ENCODE peak calls at places on chromosomes 12 and 14, in six cellular contexts. Z, Q, Y, X, D and H are unnamed samples.

GRCh38 chr12:13980548-13981295 is 680 bp downstream of the GRIN2B start:
- DNase-seq in Z (no peak), Q (no peak), Y (peak), X (peak), D (no peak), H (no peak)

GRCh38 chr12:122961551-122962329 is 4.5 kb downstream of the ABCB9 start:
- DNase-seq in Z (no peak), Q (no peak), Y (no peak), X (no peak), D (no peak), H (no peak)

GRCh38 chr12:53290661-53291060 is 4.7 kb upstream of the PFDN5 start:
- DNase-seq in Z (no peak), Q (peak), Y (no peak), X (no peak), D (no peak), H (peak)

GRCh38 chr14:62017651-62018230 is 255.5 kb downstream of the SNAPC1 start:
- DNase-seq in Z (no peak), Q (no peak), Y (no peak), X (peak), D (no peak), H (no peak)

GRCh38 chr14:100124551-100125088 is 34.8 kb downstream of the DEGS2 start:
- DNase-seq in Z (no peak), Q (no peak), Y (no peak), X (no peak), D (no peak), H (no peak)

GRCh38 chr12:122308811-122309210 is 42.5 kb upstream of the VPS33A start:
- DNase-seq in Z (no peak), Q (peak), Y (no peak), X (no peak), D (no peak), H (peak)

GRCh38 chr12:106493531-106493930 is 89.3 kb upstream of the RFX4 start:
- DNase-seq in Z (no peak), Q (no peak), Y (peak), X (no peak), D (no peak), H (no peak)

GRCh38 chr12:122659579-122659978 is 43.6 kb downstream of the HCAR2 start:
- DNase-seq in Z (no peak), Q (no peak), Y (no peak), X (no peak), D (no peak), H (no peak)

GRCh38 chr14:41505491-41505890 is 101.2 kb upstream of the LRFN5 start:
- DNase-seq in Z (no peak), Q (no peak), Y (peak), X (peak), D (no peak), H (no peak)

GRCh38 chr14:82755923-82756322 is 1222.3 kb upstream of the SEL1L start:
- DNase-seq in Z (no peak), Q (no peak), Y (no peak), X (no peak), D (no peak), H (no peak)

GRCh38 chr12:90234455-90234854 is 525.8 kb upstream of the ATP2B1 start:
- DNase-seq in Z (no peak), Q (peak), Y (no peak), X (no peak), D (no peak), H (peak)

GRCh38 chr12:25518512-25518911 is 34.6 kb downstream of the LMNTD1 start:
- DNase-seq in Z (peak), Q (peak), Y (no peak), X (no peak), D (no peak), H (no peak)

GRCh38 chr14:42222924-42223471 is 616.3 kb downstream of the LRFN5 start:
- DNase-seq in Z (peak), Q (peak), Y (no peak), X (peak), D (no peak), H (peak)

GRCh38 chr12:69254046-69254445 is 14.7 kb downstream of the CPSF6 start:
- DNase-seq in Z (peak), Q (peak), Y (peak), X (peak), D (peak), H (peak)

GRCh38 chr12:38385492-38385864 is 68.9 kb downstream of the ALG10B start:
- DNase-seq in Z (no peak), Q (no peak), Y (no peak), X (no peak), D (no peak), H (no peak)

GRCh38 chr14:98808494-98809407 is 463.2 kb downstream of the BCL11B start:
- DNase-seq in Z (no peak), Q (no peak), Y (no peak), X (no peak), D (no peak), H (no peak)

GRCh38 chr12:42426733-42427132 is 100.8 kb downstream of the PPHLN1 start:
- DNase-seq in Z (no peak), Q (peak), Y (peak), X (peak), D (peak), H (peak)

GRCh38 chr12:76820888-76821482 is 57.1 kb downstream of the ZDHHC17 start:
- DNase-seq in Z (no peak), Q (peak), Y (peak), X (peak), D (peak), H (peak)

GRCh38 chr12:84924956-84925355 is 12.4 kb upstream of the SLC6A15 start:
- DNase-seq in Z (no peak), Q (peak), Y (no peak), X (no peak), D (no peak), H (peak)

GRCh38 chr12:57891639-57892228 is 45.2 kb upstream of the CTDSP2 start:
- DNase-seq in Z (no peak), Q (no peak), Y (no peak), X (no peak), D (no peak), H (no peak)

GRCh38 chr12:57893460-57894353 is 47.2 kb upstream of the CTDSP2 start:
- DNase-seq in Z (no peak), Q (peak), Y (peak), X (peak), D (no peak), H (peak)

GRCh38 chr12:57894577-57895292 is 46.6 kb upstream of the ATP23 start:
- DNase-seq in Z (no peak), Q (no peak), Y (no peak), X (no peak), D (no peak), H (no peak)

GRCh38 chr12:57890191-57891120 is 43.9 kb upstream of the CTDSP2 start:
- DNase-seq in Z (no peak), Q (peak), Y (no peak), X (no peak), D (no peak), H (peak)

GRCh38 chr12:57892232-57892987 is 45.9 kb upstream of the CTDSP2 start:
- DNase-seq in Z (no peak), Q (no peak), Y (no peak), X (no peak), D (no peak), H (no peak)
- H2AFZ ChIP-seq in Z (no peak), Q (no peak), Y (no peak), X (peak), D (no peak), H (no peak)

GRCh38 chr14:38391334-38391733 is 135.4 kb upstream of the CLEC14A start:
- DNase-seq in Z (no peak), Q (peak), Y (no peak), X (no peak), D (no peak), H (peak)
- H3K4me3 ChIP-seq in Z (no peak), Q (no peak), Y (no peak), X (no peak), D (no peak), H (no peak)

GRCh38 chr14:104824353-104824997 is 23.6 kb downstream of the ZBTB42 start:
- DNase-seq in Z (no peak), Q (no peak), Y (no peak), X (no peak), D (no peak), H (no peak)

GRCh38 chr14:104820669-104821228 is 19.8 kb downstream of the ZBTB42 start:
- DNase-seq in Z (no peak), Q (peak), Y (peak), X (peak), D (no peak), H (peak)

GRCh38 chr14:104821971-104822608 is 21.2 kb downstream of the ZBTB42 start:
- DNase-seq in Z (no peak), Q (no peak), Y (no peak), X (no peak), D (no peak), H (no peak)

GRCh38 chr14:104821229-104821945 is 20.5 kb downstream of the ZBTB42 start:
- DNase-seq in Z (no peak), Q (no peak), Y (no peak), X (no peak), D (no peak), H (no peak)

GRCh38 chr14:104822821-104823615 is 22.1 kb downstream of the ZBTB42 start:
- DNase-seq in Z (no peak), Q (no peak), Y (no peak), X (no peak), D (no peak), H (no peak)
- H2AFZ ChIP-seq in Z (no peak), Q (no peak), Y (no peak), X (no peak), D (no peak), H (no peak)

DNA sequence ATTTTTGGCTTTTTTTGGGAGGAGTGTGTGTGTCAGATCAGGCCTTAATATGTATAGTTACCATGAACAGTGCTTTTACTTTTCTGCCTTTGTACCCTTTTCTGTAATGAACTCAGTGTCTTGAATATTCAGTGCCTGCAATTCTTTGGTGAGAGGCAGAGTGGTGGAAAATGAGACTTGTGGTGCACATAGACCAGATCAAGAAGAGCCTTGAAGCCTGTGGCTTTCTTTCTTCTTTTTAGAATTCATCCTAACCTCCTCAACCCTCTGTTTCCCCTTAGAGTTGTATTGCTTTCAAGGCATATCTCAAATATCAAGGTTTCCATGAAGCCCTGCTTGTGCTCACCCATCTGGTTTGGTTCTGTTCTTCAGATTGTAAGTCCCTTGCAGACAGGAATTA is 2.6 kb downstream of the YLPM1 start:
- DNase-seq in Z (no peak), Q (no peak), Y (no peak), X (no peak), D (no peak), H (no peak)
- H3K4me3 ChIP-seq in Z (peak), Q (peak), Y (peak), X (peak), D (no peak), H (peak)

DNA sequence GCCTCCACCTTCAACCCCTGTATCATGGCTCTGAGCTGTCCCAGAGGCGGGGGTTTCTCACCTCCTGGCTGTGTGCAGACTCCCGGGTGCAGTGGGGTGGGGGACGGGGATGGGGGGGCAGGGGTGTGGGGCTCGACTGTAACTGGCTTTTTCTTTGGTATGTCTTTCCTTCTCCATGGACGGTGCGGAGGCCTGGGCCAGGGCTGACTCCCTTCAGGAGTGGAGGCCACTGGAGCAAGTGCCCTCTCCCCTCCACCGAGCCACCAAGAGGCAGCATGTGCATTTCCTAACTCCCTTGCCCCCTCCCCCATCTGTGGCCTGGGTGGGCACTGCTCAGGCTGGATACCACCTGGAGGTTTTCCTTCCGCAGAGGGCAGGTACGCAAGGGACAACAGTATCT is 122.6 kb downstream of the ESRRB start:
- DNase-seq in Z (no peak), Q (no peak), Y (no peak), X (no peak), D (no peak), H (no peak)
- H2AFZ ChIP-seq in Z (no peak), Q (no peak), Y (no peak), X (no peak), D (no peak), H (no peak)

DNA sequence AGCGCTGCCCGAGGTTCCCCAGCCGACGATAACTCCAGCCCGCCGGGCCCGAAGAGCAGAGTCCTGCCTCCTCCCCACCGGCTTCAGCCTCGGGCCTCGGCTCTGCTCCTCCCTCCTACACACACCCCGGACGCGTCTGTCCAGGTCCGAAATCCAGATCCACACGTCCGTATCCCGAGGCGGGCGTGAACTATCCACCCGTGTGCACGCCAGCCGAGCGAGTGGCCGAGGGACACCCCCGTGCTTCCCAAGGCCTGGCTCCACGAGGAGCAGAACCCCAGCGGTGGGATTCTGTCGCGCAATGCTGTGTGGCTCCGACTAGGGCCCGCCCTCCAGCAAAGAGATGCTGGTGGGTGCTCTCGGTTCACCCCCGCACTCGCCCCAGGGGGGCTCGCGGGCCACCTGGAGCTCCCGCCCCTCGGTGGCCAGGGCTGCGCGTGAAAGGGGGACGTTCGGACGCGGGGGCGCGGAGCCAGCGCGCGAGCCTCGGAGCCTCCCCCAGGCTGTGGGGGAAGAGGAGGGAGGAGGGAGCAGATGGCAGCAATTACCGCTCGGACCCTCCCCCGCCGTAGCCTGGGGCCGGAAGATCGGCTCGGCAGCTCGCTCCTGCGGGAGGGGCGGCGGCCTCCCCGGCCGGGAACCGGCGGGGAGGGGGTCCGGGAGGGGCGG is 18.9 kb upstream of the ANKRD33 start:
- DNase-seq in Z (no peak), Q (no peak), Y (peak), X (peak), D (no peak), H (no peak)
- H3K4me3 ChIP-seq in Z (no peak), Q (peak), Y (peak), X (peak), D (no peak), H (peak)

GRCh38 chr14:29587761-29588160 is 339.9 kb downstream of the PRKD1 start:
- DNase-seq in Z (no peak), Q (no peak), Y (no peak), X (no peak), D (no peak), H (no peak)

GRCh38 chr14:29587046-29587445 is 340.6 kb downstream of the PRKD1 start:
- DNase-seq in Z (no peak), Q (no peak), Y (no peak), X (no peak), D (no peak), H (no peak)

GRCh38 chr14:29580763-29581162 is 346.9 kb downstream of the PRKD1 start:
- DNase-seq in Z (no peak), Q (no peak), Y (no peak), X (no peak), D (no peak), H (no peak)

DNA sequence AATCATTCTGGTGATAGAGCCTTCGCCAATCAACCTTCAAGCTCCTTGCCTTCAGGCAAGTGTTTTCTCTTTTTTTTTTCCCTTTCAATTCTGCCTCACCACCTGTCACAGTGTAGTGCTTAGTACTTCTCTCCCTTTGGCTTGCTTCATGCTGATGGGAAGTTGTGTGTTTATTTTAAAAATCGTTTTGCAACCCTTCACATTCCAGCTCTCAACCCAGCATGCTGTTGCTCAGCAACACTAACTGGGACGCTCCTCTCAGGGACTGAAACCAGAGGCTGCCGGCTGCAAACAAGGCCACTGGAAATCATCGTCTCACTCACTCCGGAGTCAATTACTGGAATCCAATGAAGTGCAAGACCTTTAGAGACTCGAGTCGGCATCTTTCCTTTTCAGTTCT is 342.7 kb downstream of the PRKD1 start:
- DNase-seq in Z (no peak), Q (peak), Y (peak), X (peak), D (no peak), H (peak)
- H2AFZ ChIP-seq in Z (no peak), Q (no peak), Y (peak), X (no peak), D (no peak), H (no peak)

DNA sequence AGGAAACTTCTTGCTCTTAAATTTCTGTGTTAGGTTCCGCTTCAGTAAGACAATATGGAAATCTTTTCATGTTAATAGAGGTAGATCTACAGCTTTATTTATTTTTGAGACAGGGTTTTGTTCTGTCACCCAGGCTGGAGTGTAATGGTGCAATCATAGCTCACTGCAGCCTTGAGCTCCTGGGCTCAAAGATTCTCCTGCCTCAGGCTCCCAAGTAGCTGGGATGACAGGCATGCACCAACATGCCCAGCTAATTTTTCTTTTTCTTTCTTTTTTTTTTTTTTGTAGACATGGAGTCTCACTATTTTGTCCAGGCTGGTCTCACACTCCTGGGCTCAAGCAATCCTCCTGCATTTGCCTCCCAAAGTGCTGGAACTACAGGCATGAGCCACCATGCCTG is 70.1 kb downstream of the DAO start:
- DNase-seq in Z (no peak), Q (no peak), Y (no peak), X (no peak), D (no peak), H (no peak)
- H3K4me3 ChIP-seq in Z (no peak), Q (no peak), Y (no peak), X (no peak), D (no peak), H (no peak)

GRCh38 chr12:75670175-75670574 is 158.8 kb upstream of the KRR1 start:
- DNase-seq in Z (no peak), Q (no peak), Y (no peak), X (no peak), D (no peak), H (no peak)

GRCh38 chr12:75666126-75666979 is 154.9 kb upstream of the KRR1 start:
- DNase-seq in Z (no peak), Q (peak), Y (peak), X (no peak), D (no peak), H (no peak)

GRCh38 chr12:75674393-75674792 is 163.0 kb upstream of the KRR1 start:
- DNase-seq in Z (no peak), Q (no peak), Y (no peak), X (no peak), D (no peak), H (no peak)

GRCh38 chr12:75666980-75667359 is 155.6 kb upstream of the KRR1 start:
- DNase-seq in Z (no peak), Q (peak), Y (no peak), X (no peak), D (peak), H (peak)

GRCh38 chr12:75672212-75672611 is 160.8 kb upstream of the KRR1 start:
- DNase-seq in Z (no peak), Q (no peak), Y (no peak), X (no peak), D (no peak), H (peak)
- H2AFZ ChIP-seq in Z (no peak), Q (no peak), Y (no peak), X (peak), D (no peak), H (no peak)